ENCODE peak calls at places on chromosomes 2 and 18, in eight cellular contexts. One of them, this sample, is unnamed.
A peak's percentile ranks its signal among the peaks of the same experiment; 100 is the strongest.

GRCh38 chr2:45224321-45224995 is 215.2 kb upstream of the SIX2 start:
- DNase-seq in astrocyte of the spinal cord: no peak
- DNase-seq in M059J: no peak
- DNase-seq in activated T-helper 1 cell treated with Interleukin-2 at 50 U/mL for 16 hours: no peak
- DNase-seq in AG09319: no peak
- DNase-seq in RWPE1: no peak
- DNase-seq in HCT116: no peak
- DNase-seq in activated gamma-delta T cell treated with Interleukin-2 at 50 U/mL for 16 hours: no peak
- DNase-seq in this sample: no peak

GRCh38 chr2:174597347-174598047 is at the start of gene WIPF1:
- DNase-seq in astrocyte of the spinal cord: peak; percentile 77
- DNase-seq in M059J: peak; percentile 87
- DNase-seq in activated T-helper 1 cell treated with Interleukin-2 at 50 U/mL for 16 hours: no peak
- DNase-seq in AG09319: no peak
- DNase-seq in RWPE1: no peak
- DNase-seq in HCT116: no peak
- DNase-seq in activated gamma-delta T cell treated with Interleukin-2 at 50 U/mL for 16 hours: peak; percentile 52
- DNase-seq in this sample: peak; percentile 68

GRCh38 chr2:72963423-72964145 is 46.3 kb downstream of the EMX1 start:
- DNase-seq in astrocyte of the spinal cord: no peak
- DNase-seq in M059J: no peak
- DNase-seq in activated T-helper 1 cell treated with Interleukin-2 at 50 U/mL for 16 hours: no peak
- DNase-seq in AG09319: no peak
- DNase-seq in RWPE1: no peak
- DNase-seq in HCT116: no peak
- DNase-seq in activated gamma-delta T cell treated with Interleukin-2 at 50 U/mL for 16 hours: no peak
- DNase-seq in this sample: peak; percentile 19

GRCh38 chr2:239523944-239524310 is 123.1 kb upstream of the HDAC4 start:
- DNase-seq in astrocyte of the spinal cord: no peak
- DNase-seq in M059J: peak; percentile 33
- DNase-seq in activated T-helper 1 cell treated with Interleukin-2 at 50 U/mL for 16 hours: no peak
- DNase-seq in AG09319: no peak
- DNase-seq in RWPE1: no peak
- DNase-seq in HCT116: no peak
- DNase-seq in activated gamma-delta T cell treated with Interleukin-2 at 50 U/mL for 16 hours: no peak
- DNase-seq in this sample: no peak

GRCh38 chr18:7157760-7158159 is 40.2 kb upstream of the LAMA1 start:
- DNase-seq in astrocyte of the spinal cord: no peak
- DNase-seq in M059J: no peak
- DNase-seq in activated T-helper 1 cell treated with Interleukin-2 at 50 U/mL for 16 hours: no peak
- DNase-seq in AG09319: no peak
- DNase-seq in RWPE1: no peak
- DNase-seq in HCT116: no peak
- DNase-seq in activated gamma-delta T cell treated with Interleukin-2 at 50 U/mL for 16 hours: no peak
- DNase-seq in this sample: no peak

GRCh38 chr2:240511351-240512108 is 46.3 kb downstream of the ANKMY1 start:
- DNase-seq in astrocyte of the spinal cord: no peak
- DNase-seq in M059J: no peak
- DNase-seq in activated T-helper 1 cell treated with Interleukin-2 at 50 U/mL for 16 hours: no peak
- DNase-seq in AG09319: no peak
- DNase-seq in RWPE1: no peak
- DNase-seq in HCT116: no peak
- DNase-seq in activated gamma-delta T cell treated with Interleukin-2 at 50 U/mL for 16 hours: no peak
- DNase-seq in this sample: no peak

GRCh38 chr2:6452702-6453481 is 412.8 kb downstream of the CMPK2 start:
- DNase-seq in astrocyte of the spinal cord: peak; percentile 3
- DNase-seq in M059J: no peak
- DNase-seq in activated T-helper 1 cell treated with Interleukin-2 at 50 U/mL for 16 hours: no peak
- DNase-seq in AG09319: no peak
- DNase-seq in RWPE1: no peak
- DNase-seq in HCT116: no peak
- DNase-seq in activated gamma-delta T cell treated with Interleukin-2 at 50 U/mL for 16 hours: no peak
- DNase-seq in this sample: no peak

GRCh38 chr2:145228506-145228905 is 708.6 kb upstream of the ZEB2 start:
- DNase-seq in astrocyte of the spinal cord: no peak
- DNase-seq in M059J: peak; percentile 19
- DNase-seq in activated T-helper 1 cell treated with Interleukin-2 at 50 U/mL for 16 hours: no peak
- DNase-seq in AG09319: peak; percentile 4
- DNase-seq in RWPE1: no peak
- DNase-seq in HCT116: no peak
- DNase-seq in activated gamma-delta T cell treated with Interleukin-2 at 50 U/mL for 16 hours: no peak
- DNase-seq in this sample: no peak

GRCh38 chr2:88180594-88181240 is 10.6 kb downstream of the THNSL2 start:
- DNase-seq in astrocyte of the spinal cord: no peak
- DNase-seq in M059J: peak; percentile 50
- DNase-seq in activated T-helper 1 cell treated with Interleukin-2 at 50 U/mL for 16 hours: no peak
- DNase-seq in AG09319: peak; percentile 8
- DNase-seq in RWPE1: peak; percentile 71
- DNase-seq in HCT116: no peak
- DNase-seq in activated gamma-delta T cell treated with Interleukin-2 at 50 U/mL for 16 hours: no peak
- DNase-seq in this sample: no peak

GRCh38 chr18:75405341-75405740 is 22.2 kb downstream of the SMIM21 start:
- DNase-seq in astrocyte of the spinal cord: no peak
- DNase-seq in M059J: peak; percentile 32
- DNase-seq in activated T-helper 1 cell treated with Interleukin-2 at 50 U/mL for 16 hours: no peak
- DNase-seq in AG09319: no peak
- DNase-seq in RWPE1: no peak
- DNase-seq in HCT116: no peak
- DNase-seq in activated gamma-delta T cell treated with Interleukin-2 at 50 U/mL for 16 hours: no peak
- DNase-seq in this sample: no peak

GRCh38 chr2:17148298-17149228 is 369.7 kb downstream of the RAD51AP2 start:
- DNase-seq in astrocyte of the spinal cord: peak; percentile 26
- DNase-seq in M059J: peak; percentile 1
- DNase-seq in activated T-helper 1 cell treated with Interleukin-2 at 50 U/mL for 16 hours: no peak
- DNase-seq in AG09319: no peak
- DNase-seq in RWPE1: no peak
- DNase-seq in HCT116: peak; percentile 8
- DNase-seq in activated gamma-delta T cell treated with Interleukin-2 at 50 U/mL for 16 hours: no peak
- DNase-seq in this sample: no peak

GRCh38 chr2:207688597-207688996 is 22.8 kb upstream of the CCNYL1 start:
- DNase-seq in astrocyte of the spinal cord: no peak
- DNase-seq in M059J: no peak
- DNase-seq in activated T-helper 1 cell treated with Interleukin-2 at 50 U/mL for 16 hours: no peak
- DNase-seq in AG09319: no peak
- DNase-seq in RWPE1: no peak
- DNase-seq in HCT116: no peak
- DNase-seq in activated gamma-delta T cell treated with Interleukin-2 at 50 U/mL for 16 hours: no peak
- DNase-seq in this sample: no peak

GRCh38 chr2:112692496-112692911 is 28.3 kb upstream of the NT5DC4 start:
- DNase-seq in astrocyte of the spinal cord: peak; percentile 95
- DNase-seq in M059J: peak; percentile 98
- DNase-seq in activated T-helper 1 cell treated with Interleukin-2 at 50 U/mL for 16 hours: peak; percentile 35
- DNase-seq in AG09319: peak; percentile 76
- DNase-seq in RWPE1: peak; percentile 95
- DNase-seq in HCT116: peak; percentile 85
- DNase-seq in activated gamma-delta T cell treated with Interleukin-2 at 50 U/mL for 16 hours: peak; percentile 43
- DNase-seq in this sample: peak; percentile 85

GRCh38 chr2:109497447-109497846 is 116.3 kb downstream of the SEPTIN10 start:
- DNase-seq in astrocyte of the spinal cord: peak; percentile 41
- DNase-seq in M059J: peak; percentile 79
- DNase-seq in activated T-helper 1 cell treated with Interleukin-2 at 50 U/mL for 16 hours: no peak
- DNase-seq in AG09319: peak; percentile 36
- DNase-seq in RWPE1: no peak
- DNase-seq in HCT116: no peak
- DNase-seq in activated gamma-delta T cell treated with Interleukin-2 at 50 U/mL for 16 hours: no peak
- DNase-seq in this sample: peak; percentile 71

GRCh38 chr2:239014897-239015768 is 167.2 kb downstream of the TWIST2 start:
- DNase-seq in astrocyte of the spinal cord: no peak
- DNase-seq in M059J: no peak
- DNase-seq in activated T-helper 1 cell treated with Interleukin-2 at 50 U/mL for 16 hours: no peak
- DNase-seq in AG09319: no peak
- DNase-seq in RWPE1: no peak
- DNase-seq in HCT116: no peak
- DNase-seq in activated gamma-delta T cell treated with Interleukin-2 at 50 U/mL for 16 hours: no peak
- DNase-seq in this sample: no peak

GRCh38 chr2:239889641-239890055 is 135.5 kb downstream of the NDUFA10 start:
- DNase-seq in astrocyte of the spinal cord: no peak
- DNase-seq in M059J: no peak
- DNase-seq in activated T-helper 1 cell treated with Interleukin-2 at 50 U/mL for 16 hours: no peak
- DNase-seq in AG09319: no peak
- DNase-seq in RWPE1: no peak
- DNase-seq in HCT116: no peak
- DNase-seq in activated gamma-delta T cell treated with Interleukin-2 at 50 U/mL for 16 hours: no peak
- DNase-seq in this sample: no peak

GRCh38 chr2:215917953-215918620 is 95.3 kb downstream of the MREG start:
- DNase-seq in astrocyte of the spinal cord: peak; percentile 75
- DNase-seq in M059J: peak; percentile 94
- DNase-seq in activated T-helper 1 cell treated with Interleukin-2 at 50 U/mL for 16 hours: no peak
- DNase-seq in AG09319: no peak
- DNase-seq in RWPE1: no peak
- DNase-seq in HCT116: no peak
- DNase-seq in activated gamma-delta T cell treated with Interleukin-2 at 50 U/mL for 16 hours: no peak
- DNase-seq in this sample: no peak

GRCh38 chr18:36075862-36076587 is 8.7 kb upstream of the RPRD1A start:
- DNase-seq in astrocyte of the spinal cord: peak; percentile 25
- DNase-seq in M059J: peak; percentile 87
- DNase-seq in activated T-helper 1 cell treated with Interleukin-2 at 50 U/mL for 16 hours: no peak
- DNase-seq in AG09319: peak; percentile 59
- DNase-seq in RWPE1: no peak
- DNase-seq in HCT116: no peak
- DNase-seq in activated gamma-delta T cell treated with Interleukin-2 at 50 U/mL for 16 hours: no peak
- DNase-seq in this sample: no peak

GRCh38 chr18:23320709-23321236 is 132.3 kb upstream of the RIOK3 start:
- DNase-seq in astrocyte of the spinal cord: no peak
- DNase-seq in M059J: no peak
- DNase-seq in activated T-helper 1 cell treated with Interleukin-2 at 50 U/mL for 16 hours: no peak
- DNase-seq in AG09319: no peak
- DNase-seq in RWPE1: no peak
- DNase-seq in HCT116: no peak
- DNase-seq in activated gamma-delta T cell treated with Interleukin-2 at 50 U/mL for 16 hours: no peak
- DNase-seq in this sample: no peak

GRCh38 chr18:21194871-21195771 is 46.9 kb upstream of the GREB1L start:
- DNase-seq in astrocyte of the spinal cord: peak; percentile 51
- DNase-seq in M059J: peak; percentile 58
- DNase-seq in activated T-helper 1 cell treated with Interleukin-2 at 50 U/mL for 16 hours: no peak
- DNase-seq in AG09319: peak; percentile 15
- DNase-seq in RWPE1: peak; percentile 23
- DNase-seq in HCT116: peak; percentile 79
- DNase-seq in activated gamma-delta T cell treated with Interleukin-2 at 50 U/mL for 16 hours: no peak
- DNase-seq in this sample: peak; percentile 64